ENCODE peak calls at places on chromosomes 4 and X, in ten cellular contexts. One of them, this sample, is unnamed. For H3K36me3, the result is how much of the 10 kb centered on the place peaks cover.

GRCh38 chr4:121696140-121696640 is 590 bp downstream of the ANXA5 start:
- DNase-seq in prostate gland: peak
- DNase-seq in tibial artery: peak
- DNase-seq in lower lobe of right lung: peak
- DNase-seq in stomach: peak
- DNase-seq in psoas muscle: peak
- DNase-seq in CD8-positive, alpha-beta T cell: peak
- DNase-seq in fibroblast of lung: peak
- DNase-seq in endothelial cell of umbilical vein: peak
- DNase-seq in thoracic aorta: peak
- DNase-seq in this sample: peak

GRCh38 chrX:103276581-103277002 is at the start of gene TCEAL5:
- DNase-seq in prostate gland: no peak
- DNase-seq in tibial artery: no peak
- DNase-seq in lower lobe of right lung: no peak
- DNase-seq in stomach: no peak
- DNase-seq in psoas muscle: no peak
- DNase-seq in CD8-positive, alpha-beta T cell: no peak
- DNase-seq in fibroblast of lung: no peak
- DNase-seq in endothelial cell of umbilical vein: no peak
- DNase-seq in thoracic aorta: no peak
- DNase-seq in this sample: no peak

GRCh38 chr4:75633846-75634245 is 3.5 kb upstream of the CDKL2 start:
- DNase-seq in prostate gland: no peak
- DNase-seq in tibial artery: no peak
- DNase-seq in lower lobe of right lung: no peak
- DNase-seq in stomach: no peak
- DNase-seq in psoas muscle: no peak
- DNase-seq in CD8-positive, alpha-beta T cell: no peak
- DNase-seq in fibroblast of lung: peak
- DNase-seq in endothelial cell of umbilical vein: no peak
- DNase-seq in thoracic aorta: no peak
- DNase-seq in this sample: no peak

GRCh38 chr4:40254961-40255721 is 58.3 kb downstream of the RHOH start:
- DNase-seq in prostate gland: no peak
- DNase-seq in tibial artery: no peak
- DNase-seq in lower lobe of right lung: no peak
- DNase-seq in stomach: no peak
- DNase-seq in psoas muscle: no peak
- DNase-seq in CD8-positive, alpha-beta T cell: no peak
- DNase-seq in fibroblast of lung: peak
- DNase-seq in endothelial cell of umbilical vein: peak
- DNase-seq in thoracic aorta: no peak
- DNase-seq in this sample: no peak

GRCh38 chr4:184399505-184399893 is 74.9 kb downstream of the IRF2 start:
- DNase-seq in prostate gland: no peak
- DNase-seq in tibial artery: no peak
- DNase-seq in lower lobe of right lung: no peak
- DNase-seq in stomach: no peak
- DNase-seq in psoas muscle: no peak
- DNase-seq in CD8-positive, alpha-beta T cell: no peak
- DNase-seq in fibroblast of lung: no peak
- DNase-seq in endothelial cell of umbilical vein: no peak
- DNase-seq in thoracic aorta: no peak
- DNase-seq in this sample: no peak

GRCh38 chr4:7904108-7904516 is 35.5 kb downstream of the AFAP1 start:
- DNase-seq in prostate gland: no peak
- DNase-seq in tibial artery: no peak
- DNase-seq in lower lobe of right lung: no peak
- DNase-seq in stomach: no peak
- DNase-seq in psoas muscle: no peak
- DNase-seq in CD8-positive, alpha-beta T cell: no peak
- DNase-seq in fibroblast of lung: peak
- DNase-seq in endothelial cell of umbilical vein: peak
- DNase-seq in thoracic aorta: no peak
- DNase-seq in this sample: no peak

GRCh38 chrX:102339312-102340298 is 92.6 kb downstream of the NXF2 start:
- DNase-seq in prostate gland: no peak
- DNase-seq in tibial artery: no peak
- DNase-seq in lower lobe of right lung: peak
- DNase-seq in stomach: no peak
- DNase-seq in psoas muscle: no peak
- DNase-seq in CD8-positive, alpha-beta T cell: no peak
- DNase-seq in fibroblast of lung: no peak
- DNase-seq in endothelial cell of umbilical vein: no peak
- DNase-seq in thoracic aorta: no peak
- DNase-seq in this sample: no peak

GRCh38 chrX:110786486-110786885 is 9.1 kb downstream of the CHRDL1 start:
- DNase-seq in prostate gland: no peak
- DNase-seq in tibial artery: no peak
- DNase-seq in lower lobe of right lung: no peak
- DNase-seq in stomach: no peak
- DNase-seq in psoas muscle: no peak
- DNase-seq in CD8-positive, alpha-beta T cell: no peak
- DNase-seq in fibroblast of lung: no peak
- DNase-seq in endothelial cell of umbilical vein: no peak
- DNase-seq in thoracic aorta: no peak
- DNase-seq in this sample: no peak

GRCh38 chrX:151396042-151396826 is 772 bp upstream of the VMA21 start:
- DNase-seq in prostate gland: no peak
- DNase-seq in tibial artery: peak
- DNase-seq in lower lobe of right lung: peak
- DNase-seq in stomach: no peak
- DNase-seq in psoas muscle: peak
- DNase-seq in CD8-positive, alpha-beta T cell: peak
- DNase-seq in fibroblast of lung: peak
- DNase-seq in endothelial cell of umbilical vein: no peak
- DNase-seq in thoracic aorta: peak
- DNase-seq in this sample: no peak

GRCh38 chr4:1288786-1289185 is 905 bp upstream of the MAEA start:
- DNase-seq in prostate gland: no peak
- DNase-seq in tibial artery: no peak
- DNase-seq in lower lobe of right lung: no peak
- DNase-seq in stomach: no peak
- DNase-seq in psoas muscle: no peak
- DNase-seq in CD8-positive, alpha-beta T cell: no peak
- DNase-seq in fibroblast of lung: no peak
- DNase-seq in endothelial cell of umbilical vein: no peak
- DNase-seq in thoracic aorta: no peak
- DNase-seq in this sample: no peak

GRCh38 chr4:168432419-168433146 is 47.7 kb downstream of the DDX60L start:
- DNase-seq in prostate gland: no peak
- DNase-seq in tibial artery: no peak
- DNase-seq in lower lobe of right lung: no peak
- DNase-seq in stomach: no peak
- DNase-seq in psoas muscle: no peak
- DNase-seq in CD8-positive, alpha-beta T cell: no peak
- DNase-seq in fibroblast of lung: no peak
- DNase-seq in endothelial cell of umbilical vein: peak
- DNase-seq in thoracic aorta: no peak
- DNase-seq in this sample: no peak

GRCh38 chr4:1294891-1295290 is 5.2 kb downstream of the MAEA start:
- DNase-seq in prostate gland: no peak
- DNase-seq in tibial artery: no peak
- DNase-seq in lower lobe of right lung: no peak
- DNase-seq in stomach: no peak
- DNase-seq in psoas muscle: no peak
- DNase-seq in CD8-positive, alpha-beta T cell: no peak
- DNase-seq in fibroblast of lung: no peak
- DNase-seq in endothelial cell of umbilical vein: no peak
- DNase-seq in thoracic aorta: no peak
- DNase-seq in this sample: no peak

GRCh38 chr4:1192091-1192492 is 19.7 kb upstream of the SPON2 start:
- DNase-seq in prostate gland: peak
- DNase-seq in tibial artery: peak
- DNase-seq in lower lobe of right lung: peak
- DNase-seq in stomach: peak
- DNase-seq in psoas muscle: peak
- DNase-seq in CD8-positive, alpha-beta T cell: no peak
- DNase-seq in fibroblast of lung: peak
- DNase-seq in endothelial cell of umbilical vein: peak
- DNase-seq in thoracic aorta: peak
- DNase-seq in this sample: peak

GRCh38 chr4:66372706-66373105 is 702.4 kb upstream of the EPHA5 start:
- DNase-seq in prostate gland: no peak
- DNase-seq in tibial artery: no peak
- DNase-seq in lower lobe of right lung: no peak
- DNase-seq in stomach: no peak
- DNase-seq in psoas muscle: no peak
- DNase-seq in CD8-positive, alpha-beta T cell: no peak
- DNase-seq in fibroblast of lung: no peak
- DNase-seq in endothelial cell of umbilical vein: no peak
- DNase-seq in thoracic aorta: no peak
- DNase-seq in this sample: no peak

GRCh38 chrX:115189646-115190635 is 731 bp downstream of the RBMXL3 start:
- DNase-seq in prostate gland: no peak
- DNase-seq in tibial artery: no peak
- DNase-seq in lower lobe of right lung: no peak
- DNase-seq in stomach: no peak
- DNase-seq in psoas muscle: no peak
- DNase-seq in CD8-positive, alpha-beta T cell: no peak
- DNase-seq in fibroblast of lung: no peak
- DNase-seq in endothelial cell of umbilical vein: no peak
- DNase-seq in thoracic aorta: no peak
- DNase-seq in this sample: no peak

GRCh38 chr4:55979562-55979961 is 30.8 kb downstream of the CEP135 start:
- DNase-seq in prostate gland: no peak
- DNase-seq in tibial artery: no peak
- DNase-seq in lower lobe of right lung: no peak
- DNase-seq in stomach: no peak
- DNase-seq in psoas muscle: no peak
- DNase-seq in CD8-positive, alpha-beta T cell: no peak
- DNase-seq in fibroblast of lung: no peak
- DNase-seq in endothelial cell of umbilical vein: no peak
- DNase-seq in thoracic aorta: no peak
- DNase-seq in this sample: no peak

GRCh38 chr4:55973650-55974049 is 24.9 kb downstream of the CEP135 start:
- DNase-seq in prostate gland: no peak
- DNase-seq in tibial artery: no peak
- DNase-seq in lower lobe of right lung: no peak
- DNase-seq in stomach: no peak
- DNase-seq in psoas muscle: no peak
- DNase-seq in CD8-positive, alpha-beta T cell: no peak
- DNase-seq in fibroblast of lung: no peak
- DNase-seq in endothelial cell of umbilical vein: no peak
- DNase-seq in thoracic aorta: no peak
- DNase-seq in this sample: no peak
- H3K36me3 ChIP-seq in prostate gland: under half
- H3K36me3 ChIP-seq in tibial artery: under half
- H3K36me3 ChIP-seq in lower lobe of right lung: under half
- H3K36me3 ChIP-seq in stomach: under half
- H3K36me3 ChIP-seq in psoas muscle: under half
- H3K36me3 ChIP-seq in CD8-positive, alpha-beta T cell: under half
- H3K36me3 ChIP-seq in fibroblast of lung: under half
- H3K36me3 ChIP-seq in endothelial cell of umbilical vein: under half
- H3K36me3 ChIP-seq in thoracic aorta: under half
- H3K36me3 ChIP-seq in this sample: under half

DNA sequence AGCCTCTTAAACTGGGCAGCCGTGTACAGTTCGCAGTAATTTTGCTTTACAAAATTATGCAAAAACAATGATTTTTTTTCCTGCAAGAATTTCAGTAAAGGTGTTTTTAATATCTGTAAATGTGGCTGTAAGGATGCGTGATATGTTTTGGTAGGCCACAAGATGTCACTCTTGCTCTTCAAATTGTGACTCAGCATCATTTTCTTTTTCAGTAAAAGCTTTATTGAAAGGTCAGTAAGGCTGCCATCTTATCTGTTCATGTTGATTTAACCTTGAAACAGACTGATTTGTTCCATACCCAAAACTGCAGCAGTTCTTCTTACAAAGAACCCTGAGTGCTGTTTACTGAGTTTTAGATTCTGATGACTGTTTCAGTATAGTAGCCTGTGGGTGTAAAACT is 39.9 kb downstream of the TXLNG start:
- DNase-seq in prostate gland: no peak
- DNase-seq in tibial artery: no peak
- DNase-seq in lower lobe of right lung: no peak
- DNase-seq in stomach: no peak
- DNase-seq in psoas muscle: no peak
- DNase-seq in CD8-positive, alpha-beta T cell: no peak
- DNase-seq in fibroblast of lung: peak
- DNase-seq in endothelial cell of umbilical vein: peak
- DNase-seq in thoracic aorta: no peak
- DNase-seq in this sample: no peak
- H3K36me3 ChIP-seq in prostate gland: under half
- H3K36me3 ChIP-seq in tibial artery: under half
- H3K36me3 ChIP-seq in lower lobe of right lung: under half
- H3K36me3 ChIP-seq in stomach: half or more
- H3K36me3 ChIP-seq in psoas muscle: under half
- H3K36me3 ChIP-seq in CD8-positive, alpha-beta T cell: under half
- H3K36me3 ChIP-seq in fibroblast of lung: under half
- H3K36me3 ChIP-seq in endothelial cell of umbilical vein: under half
- H3K36me3 ChIP-seq in thoracic aorta: under half
- H3K36me3 ChIP-seq in this sample: under half

GRCh38 chr4:82825425-82825824 is 26.8 kb upstream of the SCD5 start:
- DNase-seq in prostate gland: no peak
- DNase-seq in tibial artery: no peak
- DNase-seq in lower lobe of right lung: no peak
- DNase-seq in stomach: no peak
- DNase-seq in psoas muscle: no peak
- DNase-seq in CD8-positive, alpha-beta T cell: no peak
- DNase-seq in fibroblast of lung: no peak
- DNase-seq in endothelial cell of umbilical vein: no peak
- DNase-seq in thoracic aorta: no peak
- DNase-seq in this sample: no peak
- H3K36me3 ChIP-seq in prostate gland: under half
- H3K36me3 ChIP-seq in tibial artery: half or more
- H3K36me3 ChIP-seq in lower lobe of right lung: half or more
- H3K36me3 ChIP-seq in stomach: half or more
- H3K36me3 ChIP-seq in psoas muscle: under half
- H3K36me3 ChIP-seq in CD8-positive, alpha-beta T cell: half or more
- H3K36me3 ChIP-seq in fibroblast of lung: under half
- H3K36me3 ChIP-seq in endothelial cell of umbilical vein: under half
- H3K36me3 ChIP-seq in thoracic aorta: half or more
- H3K36me3 ChIP-seq in this sample: half or more

GRCh38 chrX:3428762-3429161 is 82.3 kb upstream of the MXRA5 start:
- DNase-seq in prostate gland: no peak
- DNase-seq in tibial artery: no peak
- DNase-seq in lower lobe of right lung: no peak
- DNase-seq in stomach: no peak
- DNase-seq in psoas muscle: no peak
- DNase-seq in CD8-positive, alpha-beta T cell: no peak
- DNase-seq in fibroblast of lung: no peak
- DNase-seq in endothelial cell of umbilical vein: no peak
- DNase-seq in thoracic aorta: no peak
- DNase-seq in this sample: no peak

GRCh38 chrX:3425031-3425430 is 78.6 kb upstream of the MXRA5 start:
- DNase-seq in prostate gland: no peak
- DNase-seq in tibial artery: no peak
- DNase-seq in lower lobe of right lung: no peak
- DNase-seq in stomach: no peak
- DNase-seq in psoas muscle: no peak
- DNase-seq in CD8-positive, alpha-beta T cell: no peak
- DNase-seq in fibroblast of lung: no peak
- DNase-seq in endothelial cell of umbilical vein: no peak
- DNase-seq in thoracic aorta: no peak
- DNase-seq in this sample: no peak

DNA sequence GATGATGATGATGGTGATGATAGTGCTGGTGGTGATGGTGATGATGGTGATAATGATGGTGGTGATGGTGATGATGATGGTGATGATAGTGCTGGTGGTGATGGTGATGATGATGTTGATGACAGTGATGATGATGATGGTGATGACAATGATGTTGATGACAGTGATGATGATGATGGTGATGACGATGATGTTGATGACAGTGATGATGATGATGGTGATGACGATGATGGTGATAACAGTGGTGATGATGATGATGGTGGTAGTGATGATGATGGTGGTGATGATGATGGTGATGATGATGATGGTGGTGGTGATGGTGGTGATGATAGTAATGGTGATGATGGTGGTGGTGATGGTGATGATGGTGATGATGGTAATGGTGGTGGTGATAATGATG is 80.1 kb upstream of the MXRA5 start:
- DNase-seq in prostate gland: no peak
- DNase-seq in tibial artery: no peak
- DNase-seq in lower lobe of right lung: no peak
- DNase-seq in stomach: no peak
- DNase-seq in psoas muscle: no peak
- DNase-seq in CD8-positive, alpha-beta T cell: no peak
- DNase-seq in fibroblast of lung: no peak
- DNase-seq in endothelial cell of umbilical vein: no peak
- DNase-seq in thoracic aorta: no peak
- DNase-seq in this sample: no peak
- H3K36me3 ChIP-seq in prostate gland: under half
- H3K36me3 ChIP-seq in tibial artery: under half
- H3K36me3 ChIP-seq in lower lobe of right lung: under half
- H3K36me3 ChIP-seq in stomach: under half
- H3K36me3 ChIP-seq in psoas muscle: under half
- H3K36me3 ChIP-seq in CD8-positive, alpha-beta T cell: under half
- H3K36me3 ChIP-seq in fibroblast of lung: under half
- H3K36me3 ChIP-seq in endothelial cell of umbilical vein: under half
- H3K36me3 ChIP-seq in thoracic aorta: under half
- H3K36me3 ChIP-seq in this sample: under half

This sample was measured in pancreas.